ENCODE peak calls at places on chromosomes 12 and 14, in seven cellular contexts. One of them, this sample, is unnamed.

GRCh38 chr14:54568821-54569591 is 2.1 kb downstream of the SAMD4A start:
- DNase-seq in NCI-H1436: no peak
- DNase-seq in EL: peak; percentile 73
- DNase-seq in HT1080: peak; percentile 43
- DNase-seq in SHP77: no peak
- DNase-seq in CD8-positive, alpha-beta memory T cell: no peak
- DNase-seq in HS-5: no peak
- DNase-seq in this sample: no peak

GRCh38 chr14:21300892-21301291 is 21.0 kb downstream of the RPGRIP1 start:
- DNase-seq in NCI-H1436: no peak
- DNase-seq in EL: no peak
- DNase-seq in HT1080: no peak
- DNase-seq in SHP77: no peak
- DNase-seq in CD8-positive, alpha-beta memory T cell: no peak
- DNase-seq in HS-5: no peak
- DNase-seq in this sample: no peak

GRCh38 chr14:91545946-91546716 is 36.0 kb upstream of the PPP4R3A start:
- DNase-seq in NCI-H1436: no peak
- DNase-seq in EL: no peak
- DNase-seq in HT1080: no peak
- DNase-seq in SHP77: no peak
- DNase-seq in CD8-positive, alpha-beta memory T cell: no peak
- DNase-seq in HS-5: no peak
- DNase-seq in this sample: no peak

GRCh38 chr14:65333926-65334687 is 78.4 kb upstream of the FUT8 start:
- DNase-seq in NCI-H1436: no peak
- DNase-seq in EL: peak; percentile 88
- DNase-seq in HT1080: no peak
- DNase-seq in SHP77: no peak
- DNase-seq in CD8-positive, alpha-beta memory T cell: no peak
- DNase-seq in HS-5: peak; percentile 42
- DNase-seq in this sample: no peak

GRCh38 chr12:77947326-77947725 is 116.6 kb downstream of the NAV3 start:
- DNase-seq in NCI-H1436: no peak
- DNase-seq in EL: peak; percentile 72
- DNase-seq in HT1080: peak; percentile 40
- DNase-seq in SHP77: no peak
- DNase-seq in CD8-positive, alpha-beta memory T cell: no peak
- DNase-seq in HS-5: no peak
- DNase-seq in this sample: no peak

GRCh38 chr12:70640901-70641300 is 3.7 kb upstream of the PTPRB start:
- DNase-seq in NCI-H1436: no peak
- DNase-seq in EL: no peak
- DNase-seq in HT1080: no peak
- DNase-seq in SHP77: no peak
- DNase-seq in CD8-positive, alpha-beta memory T cell: no peak
- DNase-seq in HS-5: no peak
- DNase-seq in this sample: no peak

GRCh38 chr14:104851896-104852663 is 13.0 kb upstream of the CEP170B start:
- DNase-seq in NCI-H1436: no peak
- DNase-seq in EL: no peak
- DNase-seq in HT1080: no peak
- DNase-seq in SHP77: no peak
- DNase-seq in CD8-positive, alpha-beta memory T cell: no peak
- DNase-seq in HS-5: no peak
- DNase-seq in this sample: no peak

GRCh38 chr14:81826080-81826479 is 292.4 kb upstream of the SEL1L start:
- DNase-seq in NCI-H1436: peak; percentile 32
- DNase-seq in EL: no peak
- DNase-seq in HT1080: no peak
- DNase-seq in SHP77: no peak
- DNase-seq in CD8-positive, alpha-beta memory T cell: no peak
- DNase-seq in HS-5: no peak
- DNase-seq in this sample: no peak

GRCh38 chr14:103220134-103220981 is 97.1 kb downstream of the TNFAIP2 start:
- DNase-seq in NCI-H1436: no peak
- DNase-seq in EL: no peak
- DNase-seq in HT1080: no peak
- DNase-seq in SHP77: no peak
- DNase-seq in CD8-positive, alpha-beta memory T cell: no peak
- DNase-seq in HS-5: no peak
- DNase-seq in this sample: no peak

GRCh38 chr14:95235351-95235750 is 78.0 kb upstream of the DICER1 start:
- DNase-seq in NCI-H1436: no peak
- DNase-seq in EL: no peak
- DNase-seq in HT1080: no peak
- DNase-seq in SHP77: no peak
- DNase-seq in CD8-positive, alpha-beta memory T cell: no peak
- DNase-seq in HS-5: no peak
- DNase-seq in this sample: no peak

GRCh38 chr12:124224535-124225110 is 70.3 kb upstream of the RFLNA start:
- DNase-seq in NCI-H1436: no peak
- DNase-seq in EL: no peak
- DNase-seq in HT1080: no peak
- DNase-seq in SHP77: no peak
- DNase-seq in CD8-positive, alpha-beta memory T cell: no peak
- DNase-seq in HS-5: no peak
- DNase-seq in this sample: no peak

GRCh38 chr14:105281354-105282097 is 19.3 kb downstream of the BRF1 start:
- DNase-seq in NCI-H1436: no peak
- DNase-seq in EL: peak; percentile 64
- DNase-seq in HT1080: peak; percentile 59
- DNase-seq in SHP77: peak; percentile 37
- DNase-seq in CD8-positive, alpha-beta memory T cell: peak; percentile 35
- DNase-seq in HS-5: no peak
- DNase-seq in this sample: no peak

GRCh38 chr14:88013750-88014349 is 8.9 kb downstream of the GPR65 start:
- DNase-seq in NCI-H1436: peak; percentile 47
- DNase-seq in EL: peak; percentile 60
- DNase-seq in HT1080: peak; percentile 52
- DNase-seq in SHP77: peak; percentile 54
- DNase-seq in CD8-positive, alpha-beta memory T cell: peak; percentile 20
- DNase-seq in HS-5: peak; percentile 23
- DNase-seq in this sample: peak; percentile 34